ENCODE peak calls at places on chromosome 1, in four cellular contexts. One of them, this sample, is unnamed.

GRCh38 chr1:45258059-45258650 is 51.8 kb upstream of the ZSWIM5 start:
- DNase-seq in upper lobe of right lung: no peak
- DNase-seq in effector memory CD4-positive, alpha-beta T cell: no peak
- DNase-seq in hepatocyte: no peak
- DNase-seq in this sample: no peak

GRCh38 chr1:92478393-92478792 is 8.3 kb downstream of the GFI1 start:
- DNase-seq in effector memory CD4-positive, alpha-beta T cell: no peak
- DNase-seq in hepatocyte: no peak
- DNase-seq in upper lobe of right lung: no peak
- DNase-seq in this sample: no peak

GRCh38 chr1:29709711-29710169 is 473.4 kb downstream of the PTPRU start:
- DNase-seq in effector memory CD4-positive, alpha-beta T cell: no peak
- DNase-seq in upper lobe of right lung: peak
- DNase-seq in hepatocyte: no peak
- DNase-seq in this sample: no peak

GRCh38 chr1:155940993-155941844 is at the start of gene RXFP4:
- DNase-seq in effector memory CD4-positive, alpha-beta T cell: no peak
- DNase-seq in upper lobe of right lung: peak
- DNase-seq in hepatocyte: no peak
- DNase-seq in this sample: no peak

GRCh38 chr1:212415107-212415841 is 588 bp upstream of the PACC1 start:
- DNase-seq in hepatocyte: no peak
- DNase-seq in effector memory CD4-positive, alpha-beta T cell: no peak
- DNase-seq in upper lobe of right lung: no peak
- DNase-seq in this sample: no peak

GRCh38 chr1:109559995-109560394 is 11.6 kb downstream of the GNAI3 start:
- DNase-seq in hepatocyte: no peak
- DNase-seq in effector memory CD4-positive, alpha-beta T cell: no peak
- DNase-seq in upper lobe of right lung: no peak
- DNase-seq in this sample: no peak

GRCh38 chr1:100277866-100278265 is 11.8 kb downstream of the RTCA start:
- DNase-seq in upper lobe of right lung: no peak
- DNase-seq in effector memory CD4-positive, alpha-beta T cell: no peak
- DNase-seq in hepatocyte: no peak
- DNase-seq in this sample: peak

GRCh38 chr1:38677311-38677710 is 182.3 kb downstream of the RRAGC start:
- DNase-seq in effector memory CD4-positive, alpha-beta T cell: no peak
- DNase-seq in hepatocyte: no peak
- DNase-seq in upper lobe of right lung: no peak
- DNase-seq in this sample: no peak

GRCh38 chr1:9280015-9280860 is 12.5 kb upstream of the SPSB1 start:
- DNase-seq in upper lobe of right lung: no peak
- DNase-seq in effector memory CD4-positive, alpha-beta T cell: no peak
- DNase-seq in hepatocyte: peak
- DNase-seq in this sample: no peak

GRCh38 chr1:77639056-77639455 is 43.4 kb downstream of the ZZZ3 start:
- DNase-seq in hepatocyte: no peak
- DNase-seq in upper lobe of right lung: no peak
- DNase-seq in effector memory CD4-positive, alpha-beta T cell: no peak
- DNase-seq in this sample: no peak

GRCh38 chr1:31239653-31240241 is at the start of gene NKAIN1:
- DNase-seq in upper lobe of right lung: peak
- DNase-seq in hepatocyte: peak
- DNase-seq in effector memory CD4-positive, alpha-beta T cell: no peak
- DNase-seq in this sample: no peak

GRCh38 chr1:33182896-33183295 is 1.1 kb upstream of the TRIM62 start:
- DNase-seq in effector memory CD4-positive, alpha-beta T cell: no peak
- DNase-seq in hepatocyte: no peak
- DNase-seq in upper lobe of right lung: no peak
- DNase-seq in this sample: no peak

GRCh38 chr1:5994713-5995621 is 2.7 kb upstream of the NPHP4 start:
- DNase-seq in hepatocyte: no peak
- DNase-seq in effector memory CD4-positive, alpha-beta T cell: peak
- DNase-seq in upper lobe of right lung: peak
- DNase-seq in this sample: peak

GRCh38 chr1:178684542-178685000 is 40.5 kb upstream of the RALGPS2 start:
- DNase-seq in upper lobe of right lung: no peak
- DNase-seq in effector memory CD4-positive, alpha-beta T cell: no peak
- DNase-seq in hepatocyte: peak
- DNase-seq in this sample: no peak

GRCh38 chr1:95604784-95605183 is 370.8 kb downstream of the RWDD3 start:
- DNase-seq in upper lobe of right lung: no peak
- DNase-seq in effector memory CD4-positive, alpha-beta T cell: no peak
- DNase-seq in hepatocyte: no peak
- DNase-seq in this sample: no peak
- H3K27ac ChIP-seq in upper lobe of right lung: no peak
- H3K27ac ChIP-seq in effector memory CD4-positive, alpha-beta T cell: no peak
- H3K27ac ChIP-seq in hepatocyte: no peak
- H3K27ac ChIP-seq in this sample: no peak

DNA sequence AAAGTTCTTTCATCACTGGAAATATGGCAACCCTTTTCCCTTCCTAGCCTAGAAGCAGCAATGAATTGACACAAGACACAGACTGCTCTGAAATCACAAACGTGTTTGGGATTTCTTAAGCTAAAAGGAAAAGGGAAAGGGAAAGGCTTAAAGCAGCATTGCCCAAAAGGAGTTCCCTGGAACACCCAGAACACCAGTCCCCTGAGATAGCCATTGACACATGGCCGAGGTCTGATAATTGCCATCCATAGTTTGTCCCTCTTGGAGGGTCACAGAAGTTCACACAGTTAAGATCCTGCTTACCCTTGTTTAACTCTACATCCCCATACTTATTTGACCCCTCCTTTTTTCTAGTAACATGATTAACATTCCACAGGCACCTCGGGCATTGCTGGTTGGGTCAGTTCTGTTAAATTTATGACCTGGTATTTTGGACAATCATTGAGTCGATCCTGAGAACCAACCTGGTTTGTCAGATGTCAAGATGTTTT is 72.9 kb downstream of the ZNF281 start:
- DNase-seq in upper lobe of right lung: no peak
- DNase-seq in effector memory CD4-positive, alpha-beta T cell: no peak
- DNase-seq in hepatocyte: no peak
- DNase-seq in this sample: no peak
- H3K27ac ChIP-seq in upper lobe of right lung: no peak
- H3K27ac ChIP-seq in effector memory CD4-positive, alpha-beta T cell: no peak
- H3K27ac ChIP-seq in hepatocyte: peak
- H3K27ac ChIP-seq in this sample: no peak

DNA sequence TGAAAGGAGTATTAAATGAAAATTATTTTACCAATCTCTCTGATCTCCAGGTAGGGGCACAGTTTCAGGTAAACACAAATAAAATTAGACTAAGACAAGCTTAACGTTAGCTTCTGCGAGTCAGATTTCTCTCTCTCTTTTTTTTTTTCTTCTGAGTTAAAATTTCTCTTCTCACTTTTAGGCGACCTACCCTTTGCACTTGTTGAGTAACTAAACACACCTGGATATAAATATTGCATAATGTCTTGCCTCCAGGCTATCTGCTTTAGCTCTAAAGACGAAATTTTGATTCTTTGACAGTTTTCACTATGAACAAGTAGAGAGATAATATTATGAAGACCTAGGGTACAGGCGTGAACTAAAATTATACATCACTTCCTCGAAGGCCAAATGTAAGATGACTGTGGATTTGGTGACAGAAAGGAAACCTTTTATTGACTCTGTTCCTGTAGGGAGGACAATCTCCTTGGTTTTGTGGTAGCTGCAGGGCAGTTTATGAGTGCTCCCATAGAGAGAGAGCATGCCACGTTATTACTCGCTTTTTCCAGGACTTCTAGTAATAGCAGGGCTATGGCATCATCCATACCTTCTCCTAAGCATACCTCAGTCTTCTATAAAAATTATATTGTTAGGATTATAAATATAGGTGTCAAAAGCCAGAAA is 303.8 kb upstream of the NEGR1 start:
- DNase-seq in effector memory CD4-positive, alpha-beta T cell: no peak
- DNase-seq in hepatocyte: no peak
- DNase-seq in upper lobe of right lung: no peak
- DNase-seq in this sample: no peak
- H3K27ac ChIP-seq in effector memory CD4-positive, alpha-beta T cell: no peak
- H3K27ac ChIP-seq in hepatocyte: no peak
- H3K27ac ChIP-seq in upper lobe of right lung: no peak
- H3K27ac ChIP-seq in this sample: no peak

GRCh38 chr1:8091691-8092090 is 65.6 kb upstream of the ERRFI1 start:
- DNase-seq in effector memory CD4-positive, alpha-beta T cell: no peak
- DNase-seq in hepatocyte: no peak
- DNase-seq in upper lobe of right lung: no peak
- DNase-seq in this sample: no peak

GRCh38 chr1:8092603-8093141 is 66.6 kb upstream of the ERRFI1 start:
- DNase-seq in upper lobe of right lung: no peak
- DNase-seq in hepatocyte: no peak
- DNase-seq in effector memory CD4-positive, alpha-beta T cell: no peak
- DNase-seq in this sample: no peak

GRCh38 chr1:8093221-8093980 is 67.3 kb upstream of the ERRFI1 start:
- DNase-seq in hepatocyte: no peak
- DNase-seq in upper lobe of right lung: no peak
- DNase-seq in effector memory CD4-positive, alpha-beta T cell: no peak
- DNase-seq in this sample: no peak

GRCh38 chr1:8089535-8090228 is 63.6 kb upstream of the ERRFI1 start:
- DNase-seq in hepatocyte: peak
- DNase-seq in effector memory CD4-positive, alpha-beta T cell: no peak
- DNase-seq in upper lobe of right lung: no peak
- DNase-seq in this sample: no peak

DNA sequence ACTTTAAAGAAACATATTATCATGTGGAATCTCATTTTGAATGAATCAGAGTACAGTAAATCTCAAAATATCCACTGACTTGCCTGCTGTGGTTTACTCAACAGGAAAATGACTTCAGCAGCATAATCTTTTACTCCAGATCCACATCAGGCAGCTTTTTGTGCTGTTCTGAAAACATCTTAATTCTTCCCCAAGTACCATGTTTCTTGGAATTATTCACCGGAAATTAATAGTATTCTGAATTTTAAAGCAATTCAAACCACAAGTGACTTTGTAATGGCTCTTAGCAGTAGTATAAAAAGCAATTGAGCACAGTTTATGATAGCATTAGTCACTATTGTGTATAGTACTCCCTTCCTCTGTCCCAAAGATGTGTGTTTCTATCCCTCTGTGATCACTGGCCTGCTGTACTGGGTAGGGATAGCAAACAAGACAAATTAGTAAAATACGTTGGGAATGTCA is 64.2 kb upstream of the ERRFI1 start:
- DNase-seq in hepatocyte: peak
- DNase-seq in effector memory CD4-positive, alpha-beta T cell: no peak
- DNase-seq in upper lobe of right lung: no peak
- DNase-seq in this sample: no peak
- H3K27ac ChIP-seq in hepatocyte: peak
- H3K27ac ChIP-seq in effector memory CD4-positive, alpha-beta T cell: no peak
- H3K27ac ChIP-seq in upper lobe of right lung: peak
- H3K27ac ChIP-seq in this sample: no peak

DNA sequence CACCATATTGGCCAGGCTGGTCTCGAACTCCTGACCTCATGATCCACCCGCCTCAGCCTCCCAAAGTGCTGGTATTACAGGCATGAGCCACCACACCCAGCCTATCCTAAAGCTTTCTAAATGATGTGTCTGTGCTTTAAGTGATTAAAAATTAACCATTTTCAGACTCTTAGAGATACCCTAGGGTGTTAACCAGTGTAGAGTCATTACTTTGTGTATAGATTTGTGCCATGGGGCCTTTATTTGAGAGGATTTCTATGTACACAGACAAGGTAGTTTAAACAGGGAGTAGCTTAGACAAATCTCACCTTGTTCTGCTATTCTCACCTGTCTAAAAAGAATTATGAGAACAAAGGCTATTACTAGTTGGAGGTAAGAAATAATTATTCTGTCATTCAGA is 12.7 kb upstream of the PLEKHM2 start:
- DNase-seq in effector memory CD4-positive, alpha-beta T cell: no peak
- DNase-seq in hepatocyte: no peak
- DNase-seq in upper lobe of right lung: no peak
- DNase-seq in this sample: no peak
- H3K27ac ChIP-seq in effector memory CD4-positive, alpha-beta T cell: no peak
- H3K27ac ChIP-seq in hepatocyte: no peak
- H3K27ac ChIP-seq in upper lobe of right lung: no peak
- H3K27ac ChIP-seq in this sample: no peak

This sample was measured in CD4-positive, CD25-positive, alpha-beta regulatory T cell.